ENCODE peak calls at places on chromosomes 4 and X, in seven cellular contexts. One of them, this sample, is unnamed.
A peak's percentile ranks its signal among the peaks of the same experiment; 100 is the strongest.

GRCh38 chrX:53263597-53264094 is 17.7 kb downstream of the IQSEC2 start:
- DNase-seq in aorta: no peak
- DNase-seq in lung: no peak
- DNase-seq in cardiac muscle cell: no peak
- DNase-seq in mesendoderm: peak; percentile 55
- DNase-seq in psoas muscle: no peak
- DNase-seq in OCI-LY7: no peak
- DNase-seq in this sample: no peak

GRCh38 chr4:169032194-169032593 is 22.1 kb upstream of the CBR4 start:
- DNase-seq in aorta: no peak
- DNase-seq in lung: no peak
- DNase-seq in cardiac muscle cell: no peak
- DNase-seq in mesendoderm: no peak
- DNase-seq in psoas muscle: no peak
- DNase-seq in OCI-LY7: no peak
- DNase-seq in this sample: no peak

GRCh38 chrX:149043401-149043800 is 461.7 kb downstream of the IDS start:
- DNase-seq in aorta: no peak
- DNase-seq in lung: no peak
- DNase-seq in cardiac muscle cell: no peak
- DNase-seq in mesendoderm: no peak
- DNase-seq in psoas muscle: no peak
- DNase-seq in OCI-LY7: no peak
- DNase-seq in this sample: no peak

GRCh38 chrX:41033299-41033698 is 51.9 kb upstream of the USP9X start:
- DNase-seq in aorta: no peak
- DNase-seq in lung: no peak
- DNase-seq in cardiac muscle cell: no peak
- DNase-seq in mesendoderm: no peak
- DNase-seq in psoas muscle: no peak
- DNase-seq in OCI-LY7: no peak
- DNase-seq in this sample: no peak

GRCh38 chrX:71543316-71543715 is 10.4 kb downstream of the OGT start:
- DNase-seq in aorta: no peak
- DNase-seq in lung: no peak
- DNase-seq in cardiac muscle cell: no peak
- DNase-seq in mesendoderm: no peak
- DNase-seq in psoas muscle: no peak
- DNase-seq in OCI-LY7: no peak
- DNase-seq in this sample: peak; percentile 57

GRCh38 chr4:47425628-47426027 is 37.9 kb downstream of the COMMD8 start:
- DNase-seq in aorta: no peak
- DNase-seq in lung: no peak
- DNase-seq in cardiac muscle cell: no peak
- DNase-seq in mesendoderm: no peak
- DNase-seq in psoas muscle: no peak
- DNase-seq in OCI-LY7: no peak
- DNase-seq in this sample: no peak

GRCh38 chr4:8340721-8341680 is 71.4 kb downstream of the HTRA3 start:
- DNase-seq in aorta: no peak
- DNase-seq in lung: no peak
- DNase-seq in cardiac muscle cell: no peak
- DNase-seq in mesendoderm: no peak
- DNase-seq in psoas muscle: peak; percentile 92
- DNase-seq in OCI-LY7: no peak
- DNase-seq in this sample: no peak

GRCh38 chr4:52659722-52660261 is 691 bp upstream of the USP46 start:
- DNase-seq in aorta: peak; percentile 92
- DNase-seq in lung: peak; percentile 53
- DNase-seq in cardiac muscle cell: peak; percentile 39
- DNase-seq in mesendoderm: peak; percentile 37
- DNase-seq in psoas muscle: peak; percentile 87
- DNase-seq in OCI-LY7: peak; percentile 26
- DNase-seq in this sample: peak; percentile 24

GRCh38 chrX:2723316-2723879 is 28.4 kb upstream of the XG start:
- DNase-seq in aorta: peak; percentile 21
- DNase-seq in lung: no peak
- DNase-seq in cardiac muscle cell: no peak
- DNase-seq in mesendoderm: no peak
- DNase-seq in psoas muscle: no peak
- DNase-seq in OCI-LY7: no peak
- DNase-seq in this sample: no peak

GRCh38 chr4:81218206-81218605 is 3.2 kb upstream of the PRKG2 start:
- DNase-seq in aorta: no peak
- DNase-seq in lung: no peak
- DNase-seq in cardiac muscle cell: no peak
- DNase-seq in mesendoderm: no peak
- DNase-seq in psoas muscle: no peak
- DNase-seq in OCI-LY7: no peak
- DNase-seq in this sample: no peak

GRCh38 chr4:84944952-84945351 is 21.5 kb downstream of the WDFY3 start:
- DNase-seq in aorta: no peak
- DNase-seq in lung: no peak
- DNase-seq in cardiac muscle cell: no peak
- DNase-seq in mesendoderm: no peak
- DNase-seq in psoas muscle: no peak
- DNase-seq in OCI-LY7: no peak
- DNase-seq in this sample: no peak

GRCh38 chrX:111779582-111779981 is 96.4 kb upstream of the TRPC5OS start:
- DNase-seq in aorta: no peak
- DNase-seq in lung: no peak
- DNase-seq in cardiac muscle cell: no peak
- DNase-seq in mesendoderm: no peak
- DNase-seq in psoas muscle: no peak
- DNase-seq in OCI-LY7: no peak
- DNase-seq in this sample: no peak

GRCh38 chr4:15197005-15197404 is 194.7 kb downstream of the CPEB2 start:
- DNase-seq in aorta: no peak
- DNase-seq in lung: no peak
- DNase-seq in cardiac muscle cell: peak; percentile 47
- DNase-seq in mesendoderm: peak; percentile 77
- DNase-seq in psoas muscle: no peak
- DNase-seq in OCI-LY7: no peak
- DNase-seq in this sample: no peak

GRCh38 chr4:168569066-168569908 is 72.4 kb downstream of the PALLD start:
- DNase-seq in aorta: no peak
- DNase-seq in lung: peak; percentile 57
- DNase-seq in cardiac muscle cell: no peak
- DNase-seq in mesendoderm: peak; percentile 91
- DNase-seq in psoas muscle: no peak
- DNase-seq in OCI-LY7: no peak
- DNase-seq in this sample: no peak

GRCh38 chr4:118224239-118224829 is 128.5 kb downstream of the PRSS12 start:
- DNase-seq in aorta: no peak
- DNase-seq in lung: no peak
- DNase-seq in cardiac muscle cell: peak; percentile 74
- DNase-seq in mesendoderm: peak; percentile 69
- DNase-seq in psoas muscle: no peak
- DNase-seq in OCI-LY7: peak; percentile 55
- DNase-seq in this sample: peak; percentile 24

GRCh38 chr4:96352051-96352517 is 512.2 kb downstream of the PDHA2 start:
- DNase-seq in aorta: no peak
- DNase-seq in lung: no peak
- DNase-seq in cardiac muscle cell: peak; percentile 36
- DNase-seq in mesendoderm: peak; percentile 67
- DNase-seq in psoas muscle: no peak
- DNase-seq in OCI-LY7: no peak
- DNase-seq in this sample: no peak

GRCh38 chr4:76665139-76665538 is 230.1 kb downstream of the SHROOM3 start:
- DNase-seq in aorta: no peak
- DNase-seq in lung: peak; percentile 86
- DNase-seq in cardiac muscle cell: no peak
- DNase-seq in mesendoderm: no peak
- DNase-seq in psoas muscle: no peak
- DNase-seq in OCI-LY7: no peak
- DNase-seq in this sample: no peak

GRCh38 chr4:8332038-8332857 is 62.7 kb downstream of the HTRA3 start:
- DNase-seq in aorta: peak; percentile 36
- DNase-seq in lung: no peak
- DNase-seq in cardiac muscle cell: no peak
- DNase-seq in mesendoderm: no peak
- DNase-seq in psoas muscle: no peak
- DNase-seq in OCI-LY7: no peak
- DNase-seq in this sample: no peak

GRCh38 chr4:172149329-172149728 is 336.1 kb downstream of the GALNTL6 start:
- DNase-seq in aorta: no peak
- DNase-seq in lung: no peak
- DNase-seq in cardiac muscle cell: peak; percentile 66
- DNase-seq in mesendoderm: no peak
- DNase-seq in psoas muscle: no peak
- DNase-seq in OCI-LY7: no peak
- DNase-seq in this sample: no peak

GRCh38 chr4:115678425-115678941 is 565.1 kb upstream of the NDST4 start:
- DNase-seq in aorta: no peak
- DNase-seq in lung: no peak
- DNase-seq in cardiac muscle cell: no peak
- DNase-seq in mesendoderm: no peak
- DNase-seq in psoas muscle: no peak
- DNase-seq in OCI-LY7: no peak
- DNase-seq in this sample: no peak

GRCh38 chrX:48617542-48618340 is 20.4 kb downstream of the WDR13 start:
- DNase-seq in aorta: no peak
- DNase-seq in lung: no peak
- DNase-seq in cardiac muscle cell: no peak
- DNase-seq in mesendoderm: peak; percentile 62
- DNase-seq in psoas muscle: no peak
- DNase-seq in OCI-LY7: no peak
- DNase-seq in this sample: no peak

GRCh38 chrX:1181131-1181530 is 31.3 kb downstream of the CRLF2 start:
- DNase-seq in aorta: no peak
- DNase-seq in lung: peak; percentile 20
- DNase-seq in cardiac muscle cell: no peak
- DNase-seq in mesendoderm: no peak
- DNase-seq in psoas muscle: no peak
- DNase-seq in OCI-LY7: no peak
- DNase-seq in this sample: no peak

GRCh38 chr4:106355193-106355592 is 13.4 kb downstream of the GIMD1 start:
- DNase-seq in aorta: no peak
- DNase-seq in lung: no peak
- DNase-seq in cardiac muscle cell: no peak
- DNase-seq in mesendoderm: peak; percentile 6
- DNase-seq in psoas muscle: no peak
- DNase-seq in OCI-LY7: no peak
- DNase-seq in this sample: no peak

GRCh38 chrX:139766545-139766983 is 58.6 kb upstream of the MCF2 start:
- DNase-seq in aorta: no peak
- DNase-seq in lung: no peak
- DNase-seq in cardiac muscle cell: no peak
- DNase-seq in mesendoderm: no peak
- DNase-seq in psoas muscle: no peak
- DNase-seq in OCI-LY7: no peak
- DNase-seq in this sample: peak; percentile 45

GRCh38 chr4:103075435-103075893 is 1.1 kb downstream of the SLC9B2 start:
- DNase-seq in aorta: no peak
- DNase-seq in lung: no peak
- DNase-seq in cardiac muscle cell: no peak
- DNase-seq in mesendoderm: no peak
- DNase-seq in psoas muscle: no peak
- DNase-seq in OCI-LY7: no peak
- DNase-seq in this sample: no peak

GRCh38 chr4:109434007-109434792 is 585 bp downstream of the SEC24B start:
- DNase-seq in aorta: peak; percentile 81
- DNase-seq in lung: peak; percentile 42
- DNase-seq in cardiac muscle cell: peak; percentile 60
- DNase-seq in mesendoderm: peak; percentile 52
- DNase-seq in psoas muscle: peak; percentile 72
- DNase-seq in OCI-LY7: peak; percentile 33
- DNase-seq in this sample: peak; percentile 27
- H3K4me1 ChIP-seq in aorta: peaks cover 5% of the 10 kb centered on the region
- H3K4me1 ChIP-seq in lung: peaks cover 8% of the 10 kb centered on the region
- H3K4me1 ChIP-seq in cardiac muscle cell: peaks cover 29% of the 10 kb centered on the region
- H3K4me1 ChIP-seq in mesendoderm: peaks cover 12% of the 10 kb centered on the region
- H3K4me1 ChIP-seq in psoas muscle: peaks cover 54% of the 10 kb centered on the region
- H3K4me1 ChIP-seq in OCI-LY7: peaks cover 22% of the 10 kb centered on the region
- H3K4me1 ChIP-seq in this sample: peaks cover 57% of the 10 kb centered on the region

GRCh38 chrX:38982843-38983242 is 181.6 kb downstream of the MID1IP1 start:
- DNase-seq in aorta: no peak
- DNase-seq in lung: no peak
- DNase-seq in cardiac muscle cell: no peak
- DNase-seq in mesendoderm: no peak
- DNase-seq in psoas muscle: no peak
- DNase-seq in OCI-LY7: no peak
- DNase-seq in this sample: no peak
- H3K4me1 ChIP-seq in aorta: no peaks in the 10 kb centered on the region
- H3K4me1 ChIP-seq in lung: no peaks in the 10 kb centered on the region
- H3K4me1 ChIP-seq in cardiac muscle cell: no peaks in the 10 kb centered on the region
- H3K4me1 ChIP-seq in mesendoderm: no peaks in the 10 kb centered on the region
- H3K4me1 ChIP-seq in psoas muscle: no peaks in the 10 kb centered on the region
- H3K4me1 ChIP-seq in OCI-LY7: peaks cover 4% of the 10 kb centered on the region
- H3K4me1 ChIP-seq in this sample: no peaks in the 10 kb centered on the region

DNA sequence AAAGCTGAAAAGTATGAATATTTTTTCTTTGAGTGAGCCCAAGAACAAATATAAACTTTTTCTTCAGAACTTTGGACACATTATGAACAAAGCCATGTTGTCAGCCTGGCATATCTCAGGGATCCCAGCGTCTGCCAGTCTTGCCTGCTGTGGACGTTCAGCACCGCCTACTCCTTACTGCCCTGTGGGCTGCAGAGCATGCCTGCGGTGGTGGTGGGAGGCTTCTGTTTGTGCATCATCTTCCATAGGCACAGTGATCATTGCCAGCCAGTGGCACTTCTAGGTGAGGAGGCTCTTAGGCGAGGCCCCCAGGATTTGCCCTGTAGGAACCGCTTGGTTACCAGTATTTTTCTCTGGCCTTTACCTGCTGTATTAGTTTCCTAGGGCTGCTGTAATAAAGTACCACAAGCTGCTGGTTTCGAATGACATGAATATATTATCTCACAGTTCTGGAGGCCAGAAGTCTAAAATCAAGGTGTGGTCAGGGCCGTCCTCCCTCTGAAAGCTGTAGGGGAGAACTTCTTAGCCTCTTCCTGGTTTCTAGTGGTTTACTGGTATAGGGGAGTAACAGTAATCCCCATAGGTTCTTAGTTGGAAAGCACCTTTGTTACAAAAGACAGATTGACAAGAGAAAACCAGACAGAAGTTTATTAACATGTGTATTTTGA is 15.4 kb downstream of the ANXA3 start:
- DNase-seq in aorta: no peak
- DNase-seq in lung: no peak
- DNase-seq in cardiac muscle cell: no peak
- DNase-seq in mesendoderm: no peak
- DNase-seq in psoas muscle: no peak
- DNase-seq in OCI-LY7: no peak
- DNase-seq in this sample: no peak
- H3K4me1 ChIP-seq in aorta: no peaks in the 10 kb centered on the region
- H3K4me1 ChIP-seq in lung: peaks cover 9% of the 10 kb centered on the region
- H3K4me1 ChIP-seq in cardiac muscle cell: peaks cover 6% of the 10 kb centered on the region
- H3K4me1 ChIP-seq in mesendoderm: peaks cover 4% of the 10 kb centered on the region
- H3K4me1 ChIP-seq in psoas muscle: no peaks in the 10 kb centered on the region
- H3K4me1 ChIP-seq in OCI-LY7: no peaks in the 10 kb centered on the region
- H3K4me1 ChIP-seq in this sample: no peaks in the 10 kb centered on the region

DNA sequence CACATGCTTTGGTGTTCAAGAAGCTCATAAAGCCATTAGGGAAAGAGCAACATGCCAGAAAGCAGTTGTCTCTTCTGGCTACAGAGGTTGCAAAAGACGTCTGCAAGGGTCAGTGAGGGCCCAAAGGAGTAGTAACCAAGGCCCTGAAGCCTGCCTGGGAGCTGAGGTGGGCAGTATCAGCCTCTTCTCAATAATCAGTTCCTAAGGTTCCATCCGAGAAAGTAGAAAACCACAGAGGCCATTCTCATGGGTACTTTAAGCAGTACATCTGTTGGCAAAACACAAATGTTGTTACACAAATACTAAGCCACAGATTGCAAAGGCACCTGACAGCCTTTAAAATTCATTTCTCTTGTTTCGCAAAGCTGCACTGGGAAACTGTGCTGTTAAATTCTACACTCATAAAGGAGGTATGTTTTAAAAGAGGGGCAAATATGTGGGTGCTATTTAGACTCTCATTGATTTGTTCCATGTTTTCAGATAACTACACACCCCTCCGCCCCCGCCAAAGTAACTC is 37.7 kb downstream of the MECP2 start:
- DNase-seq in aorta: no peak
- DNase-seq in lung: no peak
- DNase-seq in cardiac muscle cell: no peak
- DNase-seq in mesendoderm: no peak
- DNase-seq in psoas muscle: no peak
- DNase-seq in OCI-LY7: no peak
- DNase-seq in this sample: no peak
- H3K4me1 ChIP-seq in aorta: no peaks in the 10 kb centered on the region
- H3K4me1 ChIP-seq in lung: peaks cover 35% of the 10 kb centered on the region
- H3K4me1 ChIP-seq in cardiac muscle cell: no peaks in the 10 kb centered on the region
- H3K4me1 ChIP-seq in mesendoderm: no peaks in the 10 kb centered on the region
- H3K4me1 ChIP-seq in psoas muscle: peaks cover 28% of the 10 kb centered on the region
- H3K4me1 ChIP-seq in OCI-LY7: peaks cover 16% of the 10 kb centered on the region
- H3K4me1 ChIP-seq in this sample: peaks cover 82% of the 10 kb centered on the region

This sample was measured in CD4-positive, alpha-beta memory T cell.